ENCODE peak calls at places on chromosomes 13 and 19, in eight cellular contexts. B, K, Q, X, V, E, G and H are unnamed samples.

GRCh38 chr19:33819875-33820781 is 23.5 kb downstream of the KCTD15 start:
- DNase-seq in B (peak; percentile 84), K (peak; percentile 87), Q (peak; percentile 66), X (peak; percentile 92), V (no peak), E (peak; percentile 89), G (peak; percentile 91), H (peak; percentile 86)

GRCh38 chr13:23289917-23290357 is 109.2 kb downstream of the SGCG start:
- DNase-seq in B (no peak), K (no peak), Q (peak; percentile 45), X (no peak), V (peak; percentile 22), E (peak; percentile 10), G (peak; percentile 12), H (no peak)

GRCh38 chr13:35596299-35596698 is 119.8 kb upstream of the MAB21L1 start:
- DNase-seq in B (no peak), K (no peak), Q (no peak), X (no peak), V (no peak), E (no peak), G (no peak), H (no peak)

GRCh38 chr19:30168760-30169159 is 203.4 kb upstream of the ZNF536 start:
- DNase-seq in B (no peak), K (no peak), Q (no peak), X (no peak), V (no peak), E (no peak), G (no peak), H (no peak)

GRCh38 chr13:27338816-27339215 is 68.2 kb downstream of the RASL11A start:
- DNase-seq in B (no peak), K (no peak), Q (no peak), X (no peak), V (peak; percentile 68), E (no peak), G (peak; percentile 17), H (no peak)

GRCh38 chr19:45646345-45646698 is 7.1 kb upstream of the EML2 start:
- DNase-seq in B (no peak), K (no peak), Q (no peak), X (no peak), V (no peak), E (no peak), G (no peak), H (no peak)

GRCh38 chr13:25584975-25585374 is 213.2 kb downstream of the ATP8A2 start:
- DNase-seq in B (no peak), K (no peak), Q (no peak), X (no peak), V (no peak), E (no peak), G (no peak), H (no peak)

GRCh38 chr13:99311137-99311536 is 3.9 kb upstream of the GPR183 start:
- DNase-seq in B (no peak), K (no peak), Q (peak; percentile 66), X (no peak), V (no peak), E (no peak), G (no peak), H (no peak)

GRCh38 chr13:36343766-36344165 is 2.4 kb downstream of the SPART start:
- DNase-seq in B (no peak), K (no peak), Q (no peak), X (no peak), V (no peak), E (no peak), G (no peak), H (no peak)

GRCh38 chr13:51956717-51957116 is 54.5 kb downstream of the ATP7B start:
- DNase-seq in B (no peak), K (no peak), Q (no peak), X (no peak), V (no peak), E (no peak), G (no peak), H (no peak)

GRCh38 chr19:46753420-46754155 is 7.3 kb upstream of the STRN4 start:
- DNase-seq in B (peak; percentile 41), K (peak; percentile 76), Q (no peak), X (no peak), V (peak; percentile 92), E (peak; percentile 62), G (peak; percentile 51), H (peak; percentile 52)

GRCh38 chr19:46515879-46516350 is 20.2 kb upstream of the PNMA8B start:
- DNase-seq in B (no peak), K (no peak), Q (peak; percentile 36), X (no peak), V (peak; percentile 79), E (no peak), G (peak; percentile 76), H (no peak)

GRCh38 chr13:50189450-50189849 is 174.2 kb downstream of the KCNRG start:
- DNase-seq in B (no peak), K (no peak), Q (no peak), X (no peak), V (peak; percentile 66), E (no peak), G (no peak), H (no peak)

GRCh38 chr19:47719047-47719885 is 6.0 kb downstream of the EHD2 start:
- DNase-seq in B (peak; percentile 91), K (peak; percentile 61), Q (peak; percentile 98), X (peak; percentile 98), V (no peak), E (peak; percentile 76), G (peak; percentile 98), H (peak; percentile 91)

GRCh38 chr19:23799321-23799720 is 40.6 kb upstream of the ZNF681 start:
- DNase-seq in B (no peak), K (no peak), Q (no peak), X (no peak), V (no peak), E (no peak), G (no peak), H (no peak)

GRCh38 chr19:15195381-15195964 is 5.3 kb downstream of the NOTCH3 start:
- DNase-seq in B (peak; percentile 39), K (peak; percentile 41), Q (peak; percentile 61), X (peak; percentile 97), V (no peak), E (peak; percentile 65), G (peak; percentile 76), H (peak; percentile 55)

GRCh38 chr19:49398931-49399330 is 10.9 kb downstream of the KASH5 start:
- DNase-seq in B (no peak), K (no peak), Q (no peak), X (no peak), V (no peak), E (no peak), G (no peak), H (no peak)

GRCh38 chr19:13005861-13006370 is 10.6 kb downstream of the NFIX start:
- DNase-seq in B (no peak), K (no peak), Q (no peak), X (no peak), V (no peak), E (no peak), G (no peak), H (no peak)

GRCh38 chr13:94416454-94417080 is 62.9 kb downstream of the DCT start:
- DNase-seq in B (no peak), K (no peak), Q (peak; percentile 39), X (no peak), V (peak; percentile 71), E (no peak), G (peak; percentile 32), H (no peak)

DNA sequence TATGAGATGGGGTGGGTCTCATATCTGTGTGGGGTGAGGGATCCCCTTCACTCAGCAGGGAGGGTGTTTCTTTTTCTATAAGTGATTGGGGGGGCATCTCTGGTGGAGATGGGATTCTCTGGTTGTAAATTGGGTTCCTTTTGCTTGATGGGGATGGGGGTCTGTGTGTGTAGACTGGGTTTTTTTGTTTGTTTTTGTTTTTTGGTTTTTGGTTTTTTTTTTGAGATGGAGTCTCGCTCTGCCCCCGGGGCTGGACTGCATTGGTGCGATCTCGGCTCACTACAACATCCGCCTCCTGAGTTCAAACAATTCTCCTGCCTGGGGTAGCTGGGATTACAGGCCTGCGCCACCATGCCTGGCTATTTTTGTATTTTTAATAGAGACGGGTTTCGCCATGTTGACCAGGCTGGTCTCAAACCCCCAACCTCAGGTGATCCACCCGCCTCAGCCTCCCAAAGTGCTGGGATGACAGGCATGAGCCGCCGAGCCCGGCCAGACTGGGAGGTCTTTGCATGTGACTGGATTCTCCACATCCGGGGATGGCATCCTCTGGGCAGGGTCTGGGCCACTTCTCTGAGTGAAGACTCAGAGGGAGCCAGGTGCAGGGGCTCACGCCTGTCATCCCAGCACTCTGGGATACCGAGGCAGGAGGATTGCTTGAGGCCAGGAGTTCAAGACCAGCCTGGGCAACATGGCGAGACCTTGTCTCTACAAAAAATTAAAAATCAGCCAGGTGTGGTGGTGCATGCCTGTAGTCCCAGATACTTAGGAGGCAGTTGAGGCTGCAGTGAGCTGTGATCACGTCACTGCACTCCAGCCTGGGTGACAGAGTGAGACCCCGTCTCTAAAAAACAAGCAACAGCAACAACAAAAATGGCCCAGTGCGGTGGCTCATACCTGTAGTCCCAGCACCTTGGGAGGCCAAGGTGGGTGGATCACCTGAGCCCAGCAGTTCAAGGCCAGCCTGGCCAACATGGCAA is 799 bp downstream of the MYBPC2 start:
- DNase-seq in B (no peak), K (no peak), Q (no peak), X (no peak), V (peak; percentile 76), E (no peak), G (no peak), H (no peak)
- H3K4me1 ChIP-seq in B (peaks cover 20% of the 10 kb centered on the region), K (no peaks in the 10 kb centered on the region), Q (no peaks in the 10 kb centered on the region), X (peaks cover 15% of the 10 kb centered on the region), V (peaks cover 69% of the 10 kb centered on the region), E (no peaks in the 10 kb centered on the region), G (peaks cover 2% of the 10 kb centered on the region), H (peaks cover 23% of the 10 kb centered on the region)

DNA sequence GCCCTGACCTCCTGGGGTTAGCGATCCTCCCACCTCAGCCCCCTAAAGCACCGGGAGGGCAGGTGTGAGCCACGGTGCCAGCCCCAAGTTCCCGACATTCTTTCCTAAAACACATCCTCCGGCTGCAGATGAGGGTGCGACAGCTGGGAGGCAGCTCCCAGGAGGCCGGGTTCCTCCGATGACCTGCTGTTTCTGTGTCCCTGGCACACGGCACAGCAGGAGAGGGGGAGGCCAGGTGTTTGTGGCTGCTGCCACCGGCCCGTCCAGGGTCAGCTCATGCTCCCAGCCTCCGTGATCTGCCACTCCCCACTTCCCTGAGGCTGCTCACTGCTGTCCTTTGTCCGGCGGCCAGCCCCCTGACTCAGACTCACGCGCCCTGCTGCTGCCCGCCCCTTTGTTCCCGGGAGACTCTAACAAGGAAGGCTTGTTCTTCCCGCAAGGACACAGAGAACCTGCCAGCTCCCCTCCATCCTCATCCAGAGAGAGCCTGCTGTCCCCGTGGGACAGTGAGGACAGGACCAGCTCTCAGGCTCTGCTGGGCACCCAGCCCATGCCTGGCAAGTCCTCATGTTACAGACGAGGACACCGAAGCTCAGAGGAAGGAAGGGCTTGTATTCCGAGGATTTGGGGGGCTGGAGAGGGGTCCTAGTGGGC is 10.6 kb upstream of the MADCAM1 start:
- DNase-seq in B (peak; percentile 48), K (no peak), Q (peak; percentile 36), X (peak; percentile 83), V (no peak), E (no peak), G (peak; percentile 52), H (no peak)
- H3K4me3 ChIP-seq in B (no peak overlapping the region), K (no peak overlapping the region), Q (no peak overlapping the region), X (no peak overlapping the region), V (no peak overlapping the region), E (no peak overlapping the region), G (no peak overlapping the region), H (no peak overlapping the region)

GRCh38 chr13:78595458-78595818 is 7.9 kb downstream of the POU4F1 start:
- DNase-seq in B (no peak), K (no peak), Q (no peak), X (no peak), V (no peak), E (no peak), G (no peak), H (no peak)
- H3K4me1 ChIP-seq in B (peaks cover 20% of the 10 kb centered on the region), K (no peaks in the 10 kb centered on the region), Q (no peaks in the 10 kb centered on the region), X (peaks cover 12% of the 10 kb centered on the region), V (no peaks in the 10 kb centered on the region), E (no peaks in the 10 kb centered on the region), G (no peaks in the 10 kb centered on the region), H (no peaks in the 10 kb centered on the region)

GRCh38 chr19:18225355-18225701 is 910 bp downstream of the PDE4C start:
- DNase-seq in B (no peak), K (no peak), Q (no peak), X (no peak), V (no peak), E (no peak), G (no peak), H (no peak)
- H3K4me3 ChIP-seq in B (peak overlapping the region; percentile 69), K (no peak overlapping the region), Q (no peak overlapping the region), X (no peak overlapping the region), V (no peak overlapping the region), E (no peak overlapping the region), G (no peak overlapping the region), H (peak overlapping the region; percentile 52)